ENCODE peak calls at places on chromosome 3, in five cellular contexts. N is RWPE1, X is adrenal gland, T is suprapubic skin, Q is MM.1S. M is an unnamed sample.

GRCh38 chr3:44842376-44842775 is 19.3 kb upstream of the TMEM42 start:
- DNase-seq in N (no peak), X (no peak), T (no peak), Q (no peak), M (no peak)

GRCh38 chr3:14418259-14418658 is 15.9 kb downstream of the SLC6A6 start:
- DNase-seq in N (no peak), X (no peak), T (no peak), Q (no peak), M (no peak)

GRCh38 chr3:50583897-50584296 is 14.6 kb downstream of the HEMK1 start:
- DNase-seq in N (no peak), X (no peak), T (peak; percentile 91), Q (no peak), M (no peak)

GRCh38 chr3:72442755-72443154 is 405.5 kb downstream of the SHQ1 start:
- DNase-seq in N (no peak), X (no peak), T (no peak), Q (no peak), M (no peak)

GRCh38 chr3:5187920-5188418 is 462 bp downstream of the EDEM1 start:
- DNase-seq in N (peak; percentile 12), X (peak; percentile 51), T (peak; percentile 78), Q (peak; percentile 25), M (peak; percentile 81)

GRCh38 chr3:81521855-81522254 is 239.6 kb downstream of the GBE1 start:
- DNase-seq in N (no peak), X (no peak), T (no peak), Q (no peak), M (no peak)

GRCh38 chr3:104763007-104763406 is 603.7 kb upstream of the ALCAM start:
- DNase-seq in N (no peak), X (no peak), T (no peak), Q (no peak), M (no peak)

GRCh38 chr3:43425829-43426228 is 139.5 kb downstream of the SNRK start:
- DNase-seq in N (no peak), X (no peak), T (no peak), Q (no peak), M (no peak)

GRCh38 chr3:101414121-101414520 is 93.7 kb upstream of the IMPG2 start:
- DNase-seq in N (no peak), X (no peak), T (no peak), Q (no peak), M (no peak)

GRCh38 chr3:30263921-30264313 is 342.5 kb upstream of the TGFBR2 start:
- DNase-seq in N (no peak), X (no peak), T (no peak), Q (no peak), M (no peak)

GRCh38 chr3:122258757-122259371 is 66.2 kb upstream of the CSTA start:
- DNase-seq in N (peak; percentile 84), X (peak; percentile 63), T (no peak), Q (peak; percentile 88), M (peak; percentile 69)

GRCh38 chr3:94734201-94734600 is 671.3 kb downstream of the NSUN3 start:
- DNase-seq in N (no peak), X (no peak), T (no peak), Q (no peak), M (no peak)

GRCh38 chr3:175270199-175270837 is 411.2 kb downstream of the NAALADL2 start:
- DNase-seq in N (no peak), X (no peak), T (no peak), Q (no peak), M (no peak)

GRCh38 chr3:8223766-8224165 is 277.9 kb upstream of the LMCD1 start:
- DNase-seq in N (no peak), X (peak; percentile 21), T (no peak), Q (no peak), M (no peak)

GRCh38 chr3:196604548-196604947 is 34.9 kb upstream of the NRROS start:
- DNase-seq in N (no peak), X (no peak), T (no peak), Q (no peak), M (no peak)

GRCh38 chr3:35486295-35486694 is 153.0 kb upstream of the ARPP21 start:
- DNase-seq in N (no peak), X (no peak), T (no peak), Q (no peak), M (no peak)

GRCh38 chr3:190972840-190973270 is 110.4 kb upstream of the GMNC start:
- DNase-seq in N (peak; percentile 12), X (no peak), T (no peak), Q (no peak), M (no peak)

GRCh38 chr3:95154775-95155174 is 1091.9 kb downstream of the NSUN3 start:
- DNase-seq in N (peak; percentile 73), X (no peak), T (no peak), Q (no peak), M (no peak)

GRCh38 chr3:52769786-52770445 is 824 bp downstream of the NEK4 start:
- DNase-seq in N (no peak), X (no peak), T (no peak), Q (peak; percentile 20), M (no peak)

GRCh38 chr3:4418156-4418555 is 48.9 kb downstream of the SUMF1 start:
- DNase-seq in N (no peak), X (no peak), T (no peak), Q (no peak), M (no peak)

GRCh38 chr3:100756441-100756840 is 47.1 kb downstream of the TFG start:
- DNase-seq in N (no peak), X (no peak), T (no peak), Q (no peak), M (no peak)

GRCh38 chr3:66633564-66633963 is 132.7 kb upstream of the LRIG1 start:
- DNase-seq in N (no peak), X (no peak), T (no peak), Q (no peak), M (no peak)

GRCh38 chr3:15683253-15683652 is 81.7 kb downstream of the BTD start:
- DNase-seq in N (no peak), X (no peak), T (no peak), Q (no peak), M (no peak)

DNA sequence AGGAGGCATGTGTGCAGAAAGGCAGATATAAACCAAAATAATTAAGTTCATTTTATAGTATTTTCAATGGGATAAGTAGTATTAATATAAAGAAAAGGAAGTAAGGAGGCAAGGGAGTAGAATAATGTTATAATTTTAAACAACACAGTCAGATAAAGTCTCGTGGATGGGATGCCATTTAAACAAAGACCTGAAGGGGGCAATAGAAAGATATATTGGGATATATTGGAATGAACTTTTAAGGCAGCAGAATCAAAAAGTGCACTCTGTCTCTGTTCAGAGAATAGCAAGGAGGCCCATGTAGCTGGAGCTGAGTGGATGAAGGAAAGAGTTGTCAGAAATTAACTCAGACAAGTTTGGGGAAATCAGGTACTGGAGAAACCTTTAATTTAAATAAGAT is 158.7 kb downstream of the CGGBP1 start:
- DNase-seq in N (no peak), X (no peak), T (no peak), Q (no peak), M (no peak)
- TF ChIP-seq CTCF in N (no peak), X (peak; percentile 15), T (no peak), Q (no peak), M (peak; percentile 14)

DNA sequence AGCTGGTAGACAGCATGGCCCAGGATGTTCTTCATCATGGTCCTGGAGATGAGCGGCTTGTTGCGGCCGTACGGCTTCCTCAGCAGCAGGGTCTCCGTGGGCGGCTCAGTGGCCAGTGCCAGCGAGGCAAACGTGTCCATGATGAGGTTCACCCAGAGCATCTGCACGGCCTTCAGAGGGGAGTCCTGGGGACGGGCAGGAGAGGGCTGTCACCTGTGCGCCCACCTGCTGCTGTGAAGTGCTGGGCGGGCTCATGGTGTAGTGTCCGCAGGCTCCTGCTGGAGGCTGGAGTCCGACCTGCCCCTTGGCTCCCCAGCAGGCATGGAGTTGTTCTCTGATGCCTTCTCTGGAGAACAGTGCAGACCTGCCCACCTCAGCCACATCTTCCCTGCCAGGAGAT is 21.9 kb upstream of the SEC13 start:
- DNase-seq in N (no peak), X (no peak), T (no peak), Q (no peak), M (no peak)
- TF ChIP-seq CTCF in N (no peak), X (no peak), T (no peak), Q (no peak), M (no peak)

GRCh38 chr3:127673191-127674098 is 693 bp downstream of the ABTB1 start:
- DNase-seq in N (no peak), X (peak; percentile 33), T (peak; percentile 75), Q (peak; percentile 47), M (no peak)
- TF ChIP-seq CTCF in N (no peak), X (no peak), T (no peak), Q (no peak), M (no peak)

GRCh38 chr3:151008699-151009098 is 36.2 kb upstream of the CLRN1 start:
- DNase-seq in N (no peak), X (no peak), T (no peak), Q (no peak), M (no peak)
- TF ChIP-seq CTCF in N (no peak), X (peak; percentile 44), T (no peak), Q (no peak), M (no peak)

GRCh38 chr3:183224581-183224980 is 28.5 kb upstream of the B3GNT5 start:
- DNase-seq in N (no peak), X (no peak), T (no peak), Q (no peak), M (no peak)
- TF ChIP-seq CTCF in N (no peak), X (no peak), T (no peak), Q (no peak), M (no peak)

GRCh38 chr3:13058346-13059120 is 14.7 kb downstream of the IQSEC1 start:
- DNase-seq in N (no peak), X (no peak), T (no peak), Q (no peak), M (no peak)
- TF ChIP-seq CTCF in N (no peak), X (no peak), T (no peak), Q (no peak), M (no peak)

DNA sequence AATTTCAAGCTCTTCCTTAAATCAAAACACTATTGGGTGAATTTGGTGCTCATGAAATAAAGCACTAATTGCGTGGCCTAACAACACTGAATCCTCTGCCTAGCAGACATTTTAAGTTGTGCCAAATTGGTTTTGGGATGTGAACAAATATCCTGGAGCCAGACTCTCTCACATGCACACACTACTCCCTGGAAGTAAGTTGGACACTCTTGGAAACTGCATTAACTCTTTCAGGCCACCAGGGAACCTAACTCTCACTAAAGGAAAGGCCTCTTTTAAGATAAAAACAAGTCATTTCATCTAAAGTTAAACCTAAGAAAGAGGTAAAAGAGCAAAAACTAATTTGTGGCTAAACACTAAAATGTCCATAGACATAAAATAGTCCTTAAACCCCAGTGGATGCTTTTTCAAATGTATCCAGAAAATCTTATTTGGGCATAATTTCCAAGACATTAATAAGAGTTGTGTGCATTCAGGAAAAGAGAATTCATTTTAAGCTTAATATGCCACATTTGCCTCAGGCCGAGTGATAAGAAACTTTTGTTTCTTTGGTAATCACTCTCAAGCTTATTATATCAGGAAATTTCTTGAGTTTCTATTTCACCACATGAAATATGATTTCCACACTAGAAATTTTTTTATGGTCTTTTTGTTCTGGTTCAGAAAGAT is 61.8 kb downstream of the ZBTB20 start:
- DNase-seq in N (no peak), X (no peak), T (no peak), Q (no peak), M (no peak)
- TF ChIP-seq CTCF in N (no peak), X (no peak), T (no peak), Q (no peak), M (no peak)

GRCh38 chr3:126351771-126352475 is 5.3 kb downstream of the KLF15 start:
- DNase-seq in N (no peak), X (no peak), T (peak; percentile 51), Q (peak; percentile 4), M (no peak)
- TF ChIP-seq CTCF in N (no peak), X (no peak), T (no peak), Q (peak; percentile 11), M (no peak)